ENCODE peak calls at places on chromosomes 1 and 21, in seven cellular contexts. J is heart right ventricle, F is AG04450, B is stomach, Q is cardiac fibroblast, P is A549, V is WTC11. I is an unnamed sample.

GRCh38 chr1:18422076-18422777 is 58.5 kb upstream of the KLHDC7A start:
- DNase-seq in J (no peak), F (no peak), B (no peak), Q (no peak), P (no peak), V (no peak), I (no peak)

GRCh38 chr1:39394598-39394997 is 96.8 kb upstream of the BMP8A start:
- DNase-seq in J (no peak), F (no peak), B (no peak), Q (no peak), P (no peak), V (no peak), I (no peak)

GRCh38 chr1:43425045-43425444 is 28.7 kb downstream of the HYI start:
- DNase-seq in J (no peak), F (no peak), B (no peak), Q (no peak), P (no peak), V (no peak), I (no peak)

GRCh38 chr1:77316966-77317365 is 35.1 kb downstream of the AK5 start:
- DNase-seq in J (no peak), F (no peak), B (no peak), Q (no peak), P (no peak), V (no peak), I (no peak)

GRCh38 chr1:63448741-63449140 is 74.3 kb downstream of the ITGB3BP start:
- DNase-seq in J (no peak), F (no peak), B (no peak), Q (peak; percentile 67), P (no peak), V (no peak), I (no peak)

GRCh38 chr1:15370781-15371467 is 38.8 kb upstream of the EFHD2 start:
- DNase-seq in J (peak; percentile 60), F (no peak), B (peak; percentile 31), Q (no peak), P (no peak), V (no peak), I (peak; percentile 45)

GRCh38 chr1:82108843-82109242 is 308.1 kb downstream of the ADGRL2 start:
- DNase-seq in J (no peak), F (no peak), B (no peak), Q (no peak), P (no peak), V (no peak), I (no peak)

GRCh38 chr1:183675381-183675780 is 22.3 kb upstream of the APOBEC4 start:
- DNase-seq in J (no peak), F (no peak), B (no peak), Q (no peak), P (no peak), V (no peak), I (no peak)

GRCh38 chr1:7290971-7291970 is 479.8 kb upstream of the VAMP3 start:
- DNase-seq in J (peak; percentile 81), F (no peak), B (no peak), Q (peak; percentile 43), P (no peak), V (no peak), I (no peak)

GRCh38 chr1:51570063-51570720 is 46.7 kb upstream of the OSBPL9 start:
- DNase-seq in J (no peak), F (no peak), B (no peak), Q (no peak), P (no peak), V (no peak), I (no peak)

GRCh38 chr1:212485895-212486590 is 53.3 kb downstream of the NENF start:
- DNase-seq in J (peak; percentile 27), F (peak; percentile 64), B (peak; percentile 70), Q (peak; percentile 97), P (peak; percentile 76), V (peak; percentile 20), I (peak; percentile 51)

GRCh38 chr1:203129501-203130231 is 2.1 kb downstream of the ADORA1 start:
- DNase-seq in J (peak; percentile 78), F (no peak), B (peak; percentile 83), Q (no peak), P (no peak), V (no peak), I (no peak)

GRCh38 chr1:187551061-187551460 is 722.3 kb downstream of the PLA2G4A start:
- DNase-seq in J (no peak), F (no peak), B (no peak), Q (no peak), P (no peak), V (peak; percentile 67), I (no peak)

GRCh38 chr21:15408089-15408488 is 321.7 kb upstream of the USP25 start:
- DNase-seq in J (no peak), F (no peak), B (no peak), Q (no peak), P (no peak), V (no peak), I (no peak)

GRCh38 chr1:51648180-51649109 is 31.6 kb downstream of the OSBPL9 start:
- DNase-seq in J (no peak), F (peak; percentile 67), B (no peak), Q (peak; percentile 66), P (no peak), V (no peak), I (no peak)

GRCh38 chr1:243742814-243743213 is 107.2 kb downstream of the AKT3 start:
- DNase-seq in J (no peak), F (peak; percentile 45), B (no peak), Q (peak; percentile 93), P (no peak), V (no peak), I (no peak)

GRCh38 chr21:33096426-33096825 is 26.5 kb downstream of the OLIG1 start:
- DNase-seq in J (no peak), F (no peak), B (no peak), Q (no peak), P (no peak), V (no peak), I (no peak)

GRCh38 chr1:178541829-178542553 is 29.1 kb downstream of the TEX35 start:
- DNase-seq in J (peak; percentile 43), F (no peak), B (peak; percentile 65), Q (no peak), P (peak; percentile 58), V (peak; percentile 45), I (peak; percentile 60)

GRCh38 chr1:151199860-151200581 is 1.7 kb downstream of the PIP5K1A start:
- DNase-seq in J (no peak), F (peak; percentile 71), B (no peak), Q (peak; percentile 95), P (peak; percentile 46), V (no peak), I (no peak)

GRCh38 chr1:45643978-45644377 is 20.1 kb upstream of the CCDC17 start:
- DNase-seq in J (no peak), F (no peak), B (no peak), Q (no peak), P (no peak), V (no peak), I (no peak)

GRCh38 chr1:200260587-200261335 is 149.1 kb downstream of the ZNF281 start:
- DNase-seq in J (no peak), F (no peak), B (no peak), Q (no peak), P (no peak), V (no peak), I (no peak)

GRCh38 chr1:246159290-246160227 is 347.5 kb downstream of the SMYD3 start:
- DNase-seq in J (no peak), F (no peak), B (no peak), Q (no peak), P (no peak), V (no peak), I (no peak)

GRCh38 chr1:197399691-197400521 is 131.9 kb downstream of the CRB1 start:
- DNase-seq in J (no peak), F (no peak), B (no peak), Q (peak; percentile 65), P (peak; percentile 35), V (peak; percentile 10), I (no peak)

GRCh38 chr1:78155121-78155520 is 109.4 kb downstream of the GIPC2 start:
- DNase-seq in J (no peak), F (no peak), B (no peak), Q (no peak), P (no peak), V (peak; percentile 15), I (no peak)

GRCh38 chr1:12561121-12561520 is 56.9 kb downstream of the DHRS3 start:
- DNase-seq in J (no peak), F (no peak), B (no peak), Q (no peak), P (no peak), V (no peak), I (no peak)

GRCh38 chr1:20325844-20326323 is 35.2 kb downstream of the VWA5B1 start:
- DNase-seq in J (no peak), F (no peak), B (no peak), Q (no peak), P (no peak), V (no peak), I (no peak)

GRCh38 chr1:237799762-237800474 is 90.8 kb downstream of the ZP4 start:
- DNase-seq in J (peak; percentile 35), F (no peak), B (peak; percentile 77), Q (peak; percentile 8), P (peak; percentile 82), V (peak; percentile 88), I (peak; percentile 82)

GRCh38 chr1:239888639-239889038 is 203.0 kb upstream of the FMN2 start:
- DNase-seq in J (no peak), F (no peak), B (no peak), Q (no peak), P (no peak), V (no peak), I (no peak)

GRCh38 chr1:239884776-239885175 is 206.9 kb upstream of the FMN2 start:
- DNase-seq in J (no peak), F (no peak), B (no peak), Q (no peak), P (no peak), V (no peak), I (no peak)

GRCh38 chr1:239879321-239880170 is 212.1 kb upstream of the FMN2 start:
- DNase-seq in J (no peak), F (no peak), B (no peak), Q (no peak), P (no peak), V (no peak), I (no peak)

GRCh38 chr1:239882967-239883366 is 208.7 kb upstream of the FMN2 start:
- DNase-seq in J (no peak), F (no peak), B (no peak), Q (no peak), P (no peak), V (no peak), I (no peak)
- TF ChIP-seq CTCF in J (no peak), F (no peak), B (no peak), Q (no peak), P (no peak), V (no peak), I (no peak)

GRCh38 chr1:34884961-34885360 is 25.4 kb upstream of the SMIM12 start:
- DNase-seq in J (no peak), F (no peak), B (no peak), Q (no peak), P (peak; percentile 32), V (peak; percentile 75), I (peak; percentile 43)
- TF ChIP-seq CTCF in J (no peak), F (no peak), B (no peak), Q (peak; percentile 6), P (no peak), V (no peak), I (no peak)

GRCh38 chr1:161038523-161039153 is at the start of gene TSTD1:
- DNase-seq in J (peak; percentile 51), F (no peak), B (peak; percentile 80), Q (no peak), P (no peak), V (peak; percentile 81), I (peak; percentile 55)
- TF ChIP-seq CTCF in J (no peak), F (no peak), B (no peak), Q (no peak), P (no peak), V (no peak), I (peak; percentile 15)

GRCh38 chr1:221272940-221273339 is 393.7 kb downstream of the HLX start:
- DNase-seq in J (no peak), F (no peak), B (no peak), Q (no peak), P (no peak), V (no peak), I (no peak)
- TF ChIP-seq CTCF in J (peak; percentile 8), F (no peak), B (no peak), Q (no peak), P (no peak), V (no peak), I (no peak)

I was measured in glutamatergic neuron.